ENCODE peak calls at places on chromosomes 3 and 15, in four cellular contexts. One of them, this sample, is unnamed.

GRCh38 chr15:76313731-76314130 is 2.5 kb upstream of the ETFA start:
- DNase-seq in endothelial cell of umbilical vein: no peak
- DNase-seq in GM23338: no peak
- DNase-seq in activated naive CD4-positive, alpha-beta T cell: no peak
- DNase-seq in this sample: no peak

GRCh38 chr3:43726511-43726910 is 35.8 kb downstream of the ABHD5 start:
- DNase-seq in endothelial cell of umbilical vein: no peak
- DNase-seq in GM23338: no peak
- DNase-seq in activated naive CD4-positive, alpha-beta T cell: no peak
- DNase-seq in this sample: no peak

GRCh38 chr15:20106026-20106425 is 435.6 kb downstream of the GOLGA6L6 start:
- DNase-seq in GM23338: peak
- DNase-seq in activated naive CD4-positive, alpha-beta T cell: no peak
- DNase-seq in endothelial cell of umbilical vein: no peak
- DNase-seq in this sample: no peak

GRCh38 chr3:178063475-178063874 is 472.8 kb upstream of the KCNMB2 start:
- DNase-seq in endothelial cell of umbilical vein: peak
- DNase-seq in GM23338: no peak
- DNase-seq in activated naive CD4-positive, alpha-beta T cell: no peak
- DNase-seq in this sample: no peak

GRCh38 chr3:58184309-58184981 is 26.3 kb downstream of the DNASE1L3 start:
- DNase-seq in endothelial cell of umbilical vein: no peak
- DNase-seq in GM23338: no peak
- DNase-seq in activated naive CD4-positive, alpha-beta T cell: no peak
- DNase-seq in this sample: no peak

GRCh38 chr3:110650752-110651151 is 420.9 kb upstream of the NECTIN3 start:
- DNase-seq in endothelial cell of umbilical vein: no peak
- DNase-seq in GM23338: no peak
- DNase-seq in activated naive CD4-positive, alpha-beta T cell: no peak
- DNase-seq in this sample: no peak

GRCh38 chr3:122458992-122459391 is 43.1 kb upstream of the WDR5B start:
- DNase-seq in endothelial cell of umbilical vein: peak
- DNase-seq in activated naive CD4-positive, alpha-beta T cell: no peak
- DNase-seq in GM23338: peak
- DNase-seq in this sample: no peak

GRCh38 chr3:138426211-138426610 is 8.2 kb upstream of the ESYT3 start:
- DNase-seq in activated naive CD4-positive, alpha-beta T cell: no peak
- DNase-seq in GM23338: peak
- DNase-seq in endothelial cell of umbilical vein: no peak
- DNase-seq in this sample: no peak

GRCh38 chr3:58508437-58508836 is 16.5 kb downstream of the KCTD6 start:
- DNase-seq in endothelial cell of umbilical vein: no peak
- DNase-seq in activated naive CD4-positive, alpha-beta T cell: no peak
- DNase-seq in GM23338: no peak
- DNase-seq in this sample: no peak

GRCh38 chr3:134039161-134039862 is 9.6 kb upstream of the SLCO2A1 start:
- DNase-seq in activated naive CD4-positive, alpha-beta T cell: no peak
- DNase-seq in endothelial cell of umbilical vein: no peak
- DNase-seq in GM23338: peak
- DNase-seq in this sample: no peak

GRCh38 chr15:35557544-35557943 is 11.6 kb upstream of the DPH6 start:
- DNase-seq in endothelial cell of umbilical vein: no peak
- DNase-seq in activated naive CD4-positive, alpha-beta T cell: no peak
- DNase-seq in GM23338: no peak
- DNase-seq in this sample: no peak

GRCh38 chr3:156252656-156253055 is 132.3 kb downstream of the KCNAB1 start:
- DNase-seq in activated naive CD4-positive, alpha-beta T cell: no peak
- DNase-seq in GM23338: no peak
- DNase-seq in endothelial cell of umbilical vein: peak
- DNase-seq in this sample: no peak

GRCh38 chr3:59862686-59863085 is 812.9 kb upstream of the CFAP20DC start:
- DNase-seq in endothelial cell of umbilical vein: no peak
- DNase-seq in GM23338: no peak
- DNase-seq in activated naive CD4-positive, alpha-beta T cell: no peak
- DNase-seq in this sample: no peak

GRCh38 chr15:66673410-66674322 is 28.4 kb upstream of the SMAD6 start:
- DNase-seq in endothelial cell of umbilical vein: no peak
- DNase-seq in GM23338: peak
- DNase-seq in activated naive CD4-positive, alpha-beta T cell: no peak
- DNase-seq in this sample: no peak

GRCh38 chr3:63936929-63937328 is 24.7 kb upstream of the SCAANT1 start:
- DNase-seq in GM23338: no peak
- DNase-seq in activated naive CD4-positive, alpha-beta T cell: no peak
- DNase-seq in endothelial cell of umbilical vein: no peak
- DNase-seq in this sample: no peak